ENCODE peak calls at places on chromosomes 5 and 9, in seven cellular contexts. Z is RWPE2; M is upper lobe of right lung; Q is CD8-positive, alpha-beta memory T cell; U is RWPE1; D is thoracic aorta; K is lower lobe of right lung. A is an unnamed sample.

GRCh38 chr9:111868475-111868874 is 28.1 kb upstream of the UGCG start:
- DNase-seq in Z (no peak), Q (no peak), D (no peak), U (no peak), K (no peak), M (no peak), A (no peak)

GRCh38 chr5:120464627-120465280 is 654 bp downstream of the PRR16 start:
- DNase-seq in Q (no peak), D (no peak), Z (peak), M (peak), K (no peak), U (peak), A (no peak)

GRCh38 chr9:106945727-106946690 is 83.0 kb downstream of the ZNF462 start:
- DNase-seq in Q (no peak), U (no peak), M (no peak), D (no peak), K (no peak), Z (no peak), A (no peak)

GRCh38 chr9:18982246-18982589 is 50.8 kb downstream of the SAXO1 start:
- DNase-seq in M (no peak), K (no peak), U (no peak), Q (no peak), Z (no peak), D (no peak), A (no peak)

GRCh38 chr5:174514325-174514724 is 210.1 kb upstream of the MSX2 start:
- DNase-seq in D (no peak), M (no peak), Z (no peak), K (no peak), Q (no peak), U (no peak), A (no peak)

GRCh38 chr5:78760411-78761169 is 112.0 kb upstream of the LHFPL2 start:
- DNase-seq in D (no peak), Q (no peak), K (no peak), U (no peak), Z (no peak), M (no peak), A (peak)

GRCh38 chr9:13716620-13717019 is 437.1 kb upstream of the MPDZ start:
- DNase-seq in Q (no peak), M (no peak), K (no peak), U (no peak), Z (no peak), D (no peak), A (no peak)

GRCh38 chr9:7560669-7561305 is 238.8 kb downstream of the DMAC1 start:
- DNase-seq in Q (no peak), U (no peak), Z (no peak), K (no peak), D (no peak), M (no peak), A (no peak)

GRCh38 chr9:37778534-37778933 is 6.3 kb downstream of the EXOSC3 start:
- DNase-seq in U (no peak), Z (no peak), K (no peak), D (no peak), M (no peak), Q (no peak), A (no peak)

GRCh38 chr9:124535846-124536245 is 28.6 kb upstream of the NR5A1 start:
- DNase-seq in Z (no peak), D (no peak), Q (no peak), K (no peak), U (no peak), M (no peak), A (no peak)

GRCh38 chr5:168747987-168748777 is 169.0 kb upstream of the PANK3 start:
- DNase-seq in U (peak), D (no peak), M (no peak), K (peak), Q (peak), Z (peak), A (peak)

GRCh38 chr9:117927354-117927753 is 223.2 kb downstream of the TLR4 start:
- DNase-seq in K (no peak), U (no peak), Z (no peak), Q (no peak), M (no peak), D (no peak), A (peak)

GRCh38 chr5:15241216-15241821 is 258.7 kb upstream of the FBXL7 start:
- DNase-seq in U (no peak), M (no peak), D (no peak), Q (no peak), Z (no peak), K (no peak), A (no peak)

GRCh38 chr5:9324348-9325056 is 221.4 kb downstream of the SEMA5A start:
- DNase-seq in Z (no peak), U (no peak), M (no peak), D (no peak), Q (no peak), K (no peak), A (no peak)

GRCh38 chr5:95843733-95844223 is 21.3 kb upstream of the GLRX start:
- DNase-seq in M (peak), Q (no peak), Z (no peak), K (peak), U (no peak), D (no peak), A (no peak)

GRCh38 chr5:11504794-11505193 is 399.5 kb downstream of the CTNND2 start:
- DNase-seq in D (no peak), U (no peak), Q (no peak), K (no peak), Z (no peak), M (no peak), A (no peak)

GRCh38 chr9:93258419-93258817 is 74.5 kb downstream of the WNK2 start:
- DNase-seq in M (no peak), Z (no peak), D (no peak), K (peak), U (no peak), Q (no peak), A (no peak)

GRCh38 chr5:65334077-65334476 is 147.6 kb downstream of the ADAMTS6 start:
- DNase-seq in Q (no peak), M (no peak), U (peak), K (no peak), Z (no peak), D (no peak), A (no peak)

GRCh38 chr5:149323235-149324205 is 21.8 kb upstream of the GRPEL2 start:
- DNase-seq in D (no peak), M (no peak), Q (no peak), K (no peak), U (no peak), Z (no peak), A (no peak)

GRCh38 chr5:74272019-74272775 is 368.3 kb downstream of the ENC1 start:
- DNase-seq in Q (no peak), U (peak), Z (no peak), K (no peak), M (no peak), D (no peak), A (no peak)

GRCh38 chr9:4496497-4496896 is 6.2 kb downstream of the SLC1A1 start:
- DNase-seq in Z (no peak), Q (no peak), U (no peak), M (no peak), D (no peak), K (no peak), A (no peak)

GRCh38 chr9:93219692-93220091 is 35.8 kb downstream of the WNK2 start:
- DNase-seq in U (no peak), Q (no peak), D (no peak), K (no peak), Z (no peak), M (no peak), A (no peak)

GRCh38 chr9:127867356-127868277 is 9.9 kb downstream of the AK1 start:
- DNase-seq in Q (no peak), D (no peak), Z (no peak), M (peak), K (no peak), U (no peak), A (no peak)
- H3K27ac ChIP-seq in Q (no peak), D (peak), Z (no peak), M (peak), K (peak), U (peak), A (no peak)

GRCh38 chr5:1332461-1333001 is 12.4 kb downstream of the CLPTM1L start:
- DNase-seq in M (no peak), Q (no peak), K (no peak), U (no peak), Z (no peak), D (no peak), A (peak)

GRCh38 chr5:1330847-1331831 is 13.8 kb downstream of the CLPTM1L start:
- DNase-seq in Q (no peak), K (no peak), U (peak), Z (no peak), D (no peak), M (no peak), A (no peak)

GRCh38 chr5:1331861-1332405 is 13.0 kb downstream of the CLPTM1L start:
- DNase-seq in K (no peak), U (no peak), M (no peak), Z (no peak), Q (no peak), D (no peak), A (no peak)

GRCh38 chr5:1329111-1329579 is 15.8 kb downstream of the CLPTM1L start:
- DNase-seq in Q (no peak), D (no peak), Z (no peak), K (no peak), M (peak), U (no peak), A (no peak)

DNA sequence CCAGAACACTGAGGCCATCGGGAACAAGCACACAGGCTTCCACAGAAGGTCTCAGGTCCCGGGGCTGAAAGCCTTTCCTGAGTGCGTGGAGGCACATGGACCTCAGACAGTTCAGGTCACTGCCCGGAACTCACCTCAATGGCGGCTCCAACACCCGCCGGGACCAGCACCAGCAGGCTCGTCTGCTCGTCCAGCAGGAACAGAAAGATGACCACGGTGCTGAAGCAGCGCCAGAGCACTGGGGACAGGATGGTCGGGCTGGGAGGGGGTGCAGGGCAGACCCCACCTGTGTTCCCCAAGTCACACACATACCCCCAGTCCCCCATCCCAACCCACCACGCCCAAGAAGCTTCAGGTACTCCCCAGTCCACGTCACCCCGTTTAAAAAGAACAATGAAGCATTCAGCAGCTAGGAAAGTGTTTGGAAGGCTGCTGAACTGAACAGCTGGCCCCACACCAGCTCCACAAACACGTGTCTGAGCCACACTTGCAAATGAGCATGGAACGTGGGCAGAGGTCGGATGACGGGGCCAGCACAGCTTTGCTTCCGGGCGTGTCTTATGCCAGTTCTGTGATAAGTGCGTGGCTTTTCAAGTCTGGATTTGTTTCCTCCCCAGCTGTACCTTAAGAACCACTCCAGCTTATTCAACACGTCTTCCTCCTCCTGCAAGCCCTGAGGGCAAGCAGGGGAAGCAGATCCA is 14.6 kb downstream of the CLPTM1L start:
- DNase-seq in D (no peak), K (peak), Z (peak), M (peak), Q (no peak), U (peak), A (no peak)
- H3K27ac ChIP-seq in D (no peak), K (peak), Z (peak), M (peak), Q (no peak), U (peak), A (no peak)

GRCh38 chr9:113535756-113536155 is 72.2 kb downstream of the RGS3 start:
- DNase-seq in D (no peak), U (no peak), K (no peak), Q (no peak), Z (peak), M (no peak), A (no peak)
- H3K27ac ChIP-seq in D (peak), U (no peak), K (no peak), Q (no peak), Z (no peak), M (no peak), A (no peak)

GRCh38 chr5:172180936-172181335 is 7.1 kb downstream of the STK10 start:
- DNase-seq in Q (no peak), U (no peak), D (no peak), Z (no peak), K (no peak), M (no peak), A (no peak)
- H3K27ac ChIP-seq in Q (no peak), U (no peak), D (no peak), Z (no peak), K (no peak), M (no peak), A (no peak)

DNA sequence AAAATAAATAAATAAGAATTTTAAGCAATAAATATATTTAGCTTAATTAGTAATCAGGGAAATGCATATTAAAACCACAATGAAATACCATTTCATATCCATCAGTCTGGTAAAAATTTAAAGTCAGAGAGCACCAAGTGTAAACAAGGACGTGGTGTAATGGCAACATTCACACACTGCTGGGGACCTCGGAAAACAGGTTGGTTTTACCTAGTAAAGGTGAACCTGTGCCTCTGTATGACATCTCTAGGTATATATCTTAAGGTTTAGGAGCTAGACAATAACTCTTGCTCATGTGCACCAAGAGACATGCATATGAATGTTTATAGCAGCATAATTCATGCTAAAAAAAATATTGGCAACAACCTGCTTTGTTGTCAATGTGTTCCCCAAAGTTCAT is 29.7 kb downstream of the FNBP1 start:
- DNase-seq in Q (no peak), K (no peak), U (no peak), Z (no peak), M (no peak), D (no peak), A (no peak)
- H3K27ac ChIP-seq in Q (no peak), K (no peak), U (no peak), Z (no peak), M (no peak), D (no peak), A (no peak)

GRCh38 chr5:69510694-69511093 is 18.1 kb downstream of the OCLN start:
- DNase-seq in M (no peak), U (no peak), Z (no peak), K (no peak), D (no peak), Q (no peak), A (no peak)

GRCh38 chr5:69509212-69509611 is 16.6 kb downstream of the OCLN start:
- DNase-seq in Q (no peak), D (no peak), M (no peak), K (no peak), U (no peak), Z (no peak), A (no peak)

GRCh38 chr5:69517763-69518212 is 25.2 kb downstream of the OCLN start:
- DNase-seq in Z (no peak), D (no peak), Q (no peak), K (no peak), U (peak), M (no peak), A (no peak)

DNA sequence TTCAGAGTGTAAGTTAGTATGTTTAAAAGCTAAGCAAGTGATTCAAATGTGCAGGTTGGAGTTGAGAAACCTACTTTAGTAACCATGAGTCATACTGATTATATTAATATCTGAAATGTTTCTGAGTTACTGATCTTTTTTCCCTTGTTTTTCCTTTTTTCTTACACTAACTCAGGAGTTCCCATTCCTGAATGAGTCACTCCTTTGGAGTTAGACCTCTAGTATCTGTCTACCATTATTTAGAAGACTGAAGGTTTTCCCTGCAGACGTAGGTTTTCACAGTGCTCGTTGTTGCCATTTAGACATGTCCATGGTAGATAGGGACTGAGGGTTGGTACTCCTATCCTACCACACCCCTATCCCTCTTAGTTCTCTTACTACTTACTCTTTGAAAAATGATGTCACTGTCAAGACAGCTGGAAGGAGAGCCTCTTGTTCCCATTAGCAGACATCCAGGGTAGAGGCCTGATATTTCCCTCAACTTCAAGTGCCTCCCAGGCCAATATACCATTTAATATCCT is 20.2 kb downstream of the OCLN start:
- DNase-seq in K (no peak), Q (no peak), U (peak), Z (no peak), D (no peak), M (no peak), A (no peak)
- H3K27ac ChIP-seq in K (peak), Q (no peak), U (no peak), Z (peak), D (no peak), M (peak), A (no peak)

DNA sequence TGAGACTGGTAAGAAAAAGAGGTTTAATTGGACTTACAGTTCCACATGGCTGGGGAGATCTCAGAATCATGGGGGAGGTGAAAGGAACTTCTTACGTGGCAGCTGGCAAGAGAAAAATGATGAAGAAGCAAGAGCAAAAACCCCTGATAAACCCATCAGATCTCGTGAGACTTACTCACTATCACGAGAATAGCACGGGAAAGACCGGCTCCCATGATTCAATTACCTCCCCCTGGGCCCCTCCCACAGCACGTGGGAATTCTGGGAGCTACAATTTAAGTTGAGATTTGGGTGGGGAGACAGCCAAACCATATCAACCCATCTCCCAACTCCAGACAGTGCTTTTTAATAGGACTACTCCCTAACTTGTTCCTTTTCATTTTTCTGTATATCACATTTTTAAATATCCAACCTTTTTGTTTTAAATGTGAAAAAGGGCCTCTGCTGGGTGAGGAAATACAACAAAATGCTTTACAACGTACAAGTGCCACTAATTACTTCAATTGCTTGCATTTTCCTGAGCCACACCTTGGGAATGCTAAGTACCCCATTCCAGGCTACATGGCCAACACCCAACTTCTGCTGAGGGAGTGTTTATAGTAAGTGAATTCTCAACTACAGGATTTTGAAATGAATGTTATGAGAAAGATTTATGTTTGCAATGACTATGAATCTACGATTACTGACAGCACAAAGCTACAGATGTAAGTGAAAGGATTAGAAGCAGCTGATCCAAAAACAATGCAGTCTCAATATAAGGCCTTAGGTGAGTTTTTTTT is 294.1 kb upstream of the CD180 start:
- DNase-seq in M (peak), D (no peak), Z (no peak), Q (no peak), K (peak), U (no peak), A (no peak)
- H3K27ac ChIP-seq in M (peak), D (no peak), Z (no peak), Q (no peak), K (peak), U (peak), A (no peak)

DNA sequence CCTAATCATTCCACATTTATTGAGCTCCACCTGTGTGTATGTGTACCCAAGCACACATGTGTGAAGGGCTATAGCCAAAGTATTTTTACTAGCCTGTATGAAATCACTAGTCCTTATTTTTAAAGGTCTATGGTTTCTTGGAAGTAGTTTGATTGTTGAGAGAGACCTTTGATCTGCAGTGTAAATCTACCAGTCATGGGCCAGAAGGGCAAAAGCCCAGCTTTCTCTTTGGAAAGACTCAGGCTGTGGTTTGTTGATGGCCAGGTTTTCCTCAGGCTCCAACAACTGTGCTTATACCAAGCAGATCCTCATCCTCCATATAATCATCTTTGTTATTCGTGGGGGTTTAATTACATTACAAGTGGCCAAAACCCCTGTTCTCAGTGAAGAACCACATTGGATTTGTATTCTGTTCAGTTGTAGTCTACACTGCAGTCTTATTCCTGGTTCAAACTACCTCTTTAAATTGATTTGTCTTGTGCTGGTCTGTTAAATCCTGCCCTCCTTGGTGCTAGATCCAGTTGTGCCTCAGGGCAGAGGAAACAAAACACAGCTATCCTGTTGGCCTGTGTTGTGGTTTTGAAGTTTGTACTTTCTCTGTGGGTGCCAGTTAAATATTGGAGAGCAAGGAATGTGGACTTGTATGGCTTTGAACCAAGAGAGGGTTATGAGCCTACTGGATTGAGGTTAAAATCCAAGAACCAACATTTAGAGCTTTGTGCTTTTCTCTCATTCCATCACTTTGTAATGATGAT is 13.3 kb downstream of the CDC26 start:
- DNase-seq in M (no peak), K (no peak), U (no peak), Q (no peak), D (no peak), Z (no peak), A (no peak)
- H3K27ac ChIP-seq in M (no peak), K (no peak), U (no peak), Q (no peak), D (no peak), Z (no peak), A (no peak)

GRCh38 chr9:69174645-69175487 is 789 bp downstream of the TJP2 start:
- DNase-seq in U (peak), K (no peak), D (peak), M (no peak), Q (no peak), Z (peak), A (peak)

GRCh38 chr9:69173497-69173890 is 583 bp upstream of the TJP2 start:
- DNase-seq in K (no peak), U (peak), M (no peak), Z (no peak), Q (no peak), D (no peak), A (no peak)

GRCh38 chr9:69176446-69177135 is 2.5 kb downstream of the TJP2 start:
- DNase-seq in D (no peak), K (no peak), M (no peak), Q (no peak), Z (no peak), U (no peak), A (no peak)

GRCh38 chr9:69173891-69174644 is at the start of gene TJP2:
- DNase-seq in Q (peak), K (peak), Z (peak), D (peak), M (peak), U (peak), A (peak)

GRCh38 chr9:69175488-69175872 is 1.4 kb downstream of the TJP2 start:
- DNase-seq in Q (no peak), K (no peak), M (no peak), U (no peak), D (no peak), Z (no peak), A (no peak)
- H3K27ac ChIP-seq in Q (no peak), K (peak), M (no peak), U (peak), D (peak), Z (peak), A (no peak)